ENCODE peak calls at places on chromosomes 12 and 14, in four cellular contexts. I is kidney epithelial cell, D is esophagus squamous epithelium, B is endothelial cell. E is an unnamed sample.

GRCh38 chr12:53728206-53728605 is 954 bp upstream of the CALCOCO1 start:
- DNase-seq in B (no peak), I (no peak), D (no peak), E (no peak)

GRCh38 chr12:25377475-25378179 is 126.9 kb upstream of the KRAS start:
- DNase-seq in B (no peak), D (no peak), I (no peak), E (no peak)

GRCh38 chr14:63212209-63212608 is 8.0 kb downstream of the RHOJ start:
- DNase-seq in I (no peak), D (no peak), B (no peak), E (no peak)

GRCh38 chr14:96614528-96614927 is 112.3 kb downstream of the PAPOLA start:
- DNase-seq in I (no peak), B (no peak), D (no peak), E (no peak)

GRCh38 chr12:101165319-101165718 is 44.7 kb downstream of the SLC5A8 start:
- DNase-seq in D (no peak), B (no peak), I (no peak), E (no peak)

GRCh38 chr12:23197266-23197665 is 572.3 kb downstream of the ETNK1 start:
- DNase-seq in B (no peak), I (no peak), D (no peak), E (no peak)

GRCh38 chr14:55909879-55910278 is 208.3 kb upstream of the PELI2 start:
- DNase-seq in I (no peak), D (no peak), B (no peak), E (no peak)

GRCh38 chr12:12734054-12734453 is 16.9 kb downstream of the CDKN1B start:
- DNase-seq in D (no peak), B (no peak), I (no peak), E (no peak)

GRCh38 chr12:47835017-47835830 is 15.5 kb upstream of the HDAC7 start:
- DNase-seq in B (no peak), D (no peak), I (no peak), E (no peak)

GRCh38 chr12:104207416-104207941 is 8.1 kb upstream of the TXNRD1 start:
- DNase-seq in D (no peak), B (no peak), I (no peak), E (no peak)

GRCh38 chr12:89494411-89495231 is 30.0 kb downstream of the GALNT4 start:
- DNase-seq in D (no peak), B (no peak), I (no peak), E (no peak)

GRCh38 chr14:66662374-66662773 is 154.4 kb downstream of the GPHN start:
- DNase-seq in B (peak; percentile 20), I (no peak), D (no peak), E (no peak)
- TF ChIP-seq CTCF in B (peak; percentile 33), I (peak; percentile 31), D (no peak), E (peak; percentile 61)

GRCh38 chr14:54487771-54488170 is 1.0 kb downstream of the GMFB start:
- DNase-seq in B (no peak), I (no peak), D (no peak), E (peak; percentile 9)

GRCh38 chr14:54488318-54488645 is 498 bp downstream of the GMFB start:
- DNase-seq in B (no peak), D (no peak), I (no peak), E (no peak)

GRCh38 chr14:54489731-54490447 is 1.1 kb upstream of the GMFB start:
- DNase-seq in B (no peak), D (no peak), I (no peak), E (no peak)

GRCh38 chr14:54489318-54489683 is 521 bp upstream of the GMFB start:
- DNase-seq in D (no peak), B (no peak), I (no peak), E (no peak)

GRCh38 chr14:54488646-54489317 is at the start of gene GMFB:
- DNase-seq in B (peak; percentile 88), D (peak; percentile 68), I (peak; percentile 45), E (peak; percentile 65)
- TF ChIP-seq CTCF in B (peak; percentile 30), D (no peak), I (peak; percentile 66), E (peak; percentile 64)

DNA sequence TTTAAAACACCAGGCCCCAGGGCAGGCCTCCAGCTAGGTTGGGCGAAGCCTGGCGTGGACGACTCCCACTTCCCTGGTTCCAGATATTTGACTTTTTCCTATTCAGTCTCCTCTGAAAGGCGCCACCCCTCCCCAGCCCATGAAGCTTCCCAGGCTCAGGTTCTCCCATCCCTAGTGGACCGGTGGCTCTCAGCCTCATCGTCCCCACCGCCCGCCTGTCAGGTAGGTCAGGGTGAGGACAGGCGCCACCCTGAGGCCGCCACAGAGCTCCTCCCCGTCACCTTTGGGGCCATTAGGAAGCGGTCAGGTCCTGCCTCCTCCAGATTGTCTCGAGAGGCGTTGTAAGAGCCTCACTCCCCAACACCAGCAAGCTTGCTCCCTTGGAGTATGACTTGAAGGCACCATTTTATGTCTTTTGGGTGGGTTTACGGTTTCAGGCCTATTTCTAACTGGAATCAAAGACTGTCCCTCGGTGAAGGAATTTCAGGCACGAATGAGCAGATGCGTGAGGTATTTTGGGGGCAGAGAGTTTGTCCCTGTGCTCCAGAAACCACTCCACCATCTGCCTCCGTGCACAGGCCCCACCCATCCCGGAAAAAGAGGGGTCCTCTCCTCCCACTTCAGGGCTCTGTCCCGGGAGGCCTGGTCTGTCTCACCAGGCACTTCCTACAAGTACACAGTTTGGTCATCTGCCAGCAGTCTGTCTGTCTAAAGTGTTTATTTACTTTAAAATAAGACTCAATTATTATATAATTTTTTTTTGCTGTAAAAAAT is 55.6 kb downstream of the TSPAN9 start:
- DNase-seq in B (no peak), D (no peak), I (no peak), E (no peak)
- TF ChIP-seq CTCF in B (no peak), D (no peak), I (no peak), E (no peak)

DNA sequence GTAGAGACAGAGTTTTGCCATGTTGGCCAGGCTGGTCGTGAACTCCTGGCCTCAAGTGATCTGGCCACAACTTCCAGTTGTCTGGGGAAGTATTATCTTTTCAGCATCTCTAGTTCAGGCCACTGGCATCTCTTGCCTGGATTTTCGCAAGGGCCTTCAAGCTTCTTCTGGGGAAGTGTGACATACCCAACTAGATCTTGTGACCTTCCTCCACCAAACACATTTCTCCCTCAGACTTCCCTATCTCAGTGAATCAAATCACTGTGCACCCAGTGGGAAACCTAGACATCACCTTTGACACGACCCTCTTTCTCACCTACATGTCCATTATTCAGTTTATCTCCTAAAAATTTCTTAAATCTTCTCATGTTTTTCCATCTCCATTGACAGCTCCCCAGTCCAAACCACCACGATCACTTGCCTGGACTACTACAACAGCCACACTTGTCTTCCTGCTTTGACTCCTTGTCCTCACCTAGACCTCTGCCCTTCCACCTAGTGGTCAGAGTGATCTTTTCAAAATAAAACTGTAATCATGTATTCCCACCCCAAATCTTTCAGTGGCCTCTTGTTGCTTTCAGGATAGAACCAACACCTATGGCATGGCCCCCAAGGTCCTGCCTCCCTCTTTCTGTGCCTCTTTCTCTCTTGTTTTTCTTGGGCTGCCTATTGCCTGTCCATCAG is 3.3 kb downstream of the EEF1AKMT3 start:
- DNase-seq in D (no peak), B (no peak), I (no peak), E (no peak)
- TF ChIP-seq CTCF in D (no peak), B (no peak), I (peak; percentile 2), E (no peak)

GRCh38 chr12:111201036-111201435 is 167.9 kb downstream of the PHETA1 start:
- DNase-seq in D (no peak), I (no peak), B (no peak), E (no peak)

GRCh38 chr12:111201495-111202236 is 167.2 kb downstream of the PHETA1 start:
- DNase-seq in B (no peak), D (no peak), I (no peak), E (no peak)

GRCh38 chr12:111203969-111204368 is 164.9 kb downstream of the PHETA1 start:
- DNase-seq in B (no peak), I (no peak), D (no peak), E (no peak)

GRCh38 chr12:111204684-111205305 is 164.1 kb downstream of the PHETA1 start:
- DNase-seq in B (no peak), I (no peak), D (no peak), E (no peak)

DNA sequence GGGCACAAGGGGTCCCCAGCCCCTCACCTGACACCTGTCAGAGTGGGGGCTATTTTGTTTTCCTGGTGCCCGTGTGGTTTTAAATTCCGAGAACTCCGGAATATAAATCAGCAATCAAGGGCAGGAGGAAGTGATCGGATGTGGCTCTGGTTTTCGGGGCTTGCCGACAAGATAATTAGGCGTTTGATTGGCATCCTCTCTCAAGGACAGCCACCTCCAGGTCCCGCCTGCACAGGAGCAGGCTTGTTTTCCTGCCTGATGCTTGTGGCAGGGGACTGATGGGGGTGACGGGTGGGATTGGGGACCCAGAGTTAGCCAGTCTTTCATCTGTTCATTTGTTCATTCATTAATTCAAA is 166.7 kb downstream of the PHETA1 start:
- DNase-seq in B (no peak), D (no peak), I (no peak), E (no peak)
- TF ChIP-seq CTCF in B (no peak), D (no peak), I (no peak), E (no peak)

DNA sequence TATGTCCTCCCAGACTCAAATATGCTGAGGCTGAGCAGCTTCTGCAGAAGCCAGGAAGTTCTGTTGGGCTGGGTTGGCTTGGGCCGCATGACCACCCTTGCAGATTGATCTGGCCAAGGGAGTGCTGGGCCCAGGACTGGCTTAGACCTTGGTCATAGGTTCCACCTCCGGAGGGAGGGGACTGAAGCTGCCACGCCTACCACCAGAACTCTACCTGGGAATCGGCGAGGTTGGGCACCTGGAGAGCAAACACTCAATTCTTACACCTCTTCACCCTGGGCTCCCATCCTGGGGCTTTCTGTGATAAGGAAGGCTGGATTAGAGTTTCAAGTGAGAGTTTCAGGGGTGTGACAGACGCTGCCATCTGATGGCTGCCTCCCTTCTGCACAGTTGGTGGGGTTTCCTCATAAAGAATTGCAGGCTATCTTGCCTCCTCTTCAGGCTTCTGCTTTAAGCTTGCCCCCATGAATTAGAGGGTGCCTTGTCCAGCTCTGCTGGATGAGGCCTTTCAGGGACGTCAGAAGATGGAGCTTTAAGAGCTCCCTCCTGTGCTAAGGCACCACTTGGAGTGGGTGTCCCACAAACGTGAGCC is 5.8 kb downstream of the SLC24A4 start:
- DNase-seq in B (no peak), I (no peak), D (no peak), E (no peak)
- TF ChIP-seq CTCF in B (no peak), I (no peak), D (no peak), E (peak; percentile 4)

E was measured in retinal pigment epithelial cell.